ENCODE peak calls at places on chromosomes 12 and 14, in four cellular contexts. One of them, this sample, is unnamed.

GRCh38 chr12:93884794-93885460 is 207.8 kb downstream of the CRADD start:
- DNase-seq in amygdala: no peak
- DNase-seq in activated naive CD8-positive, alpha-beta T cell treated with anti-CD3 and anti-CD28 coated beads, Interleukin-2, amount 50 U/mL, for 24 hours: no peak
- DNase-seq in left cardiac atrium: no peak
- DNase-seq in this sample: no peak

GRCh38 chr12:116201908-116202307 is 75.6 kb downstream of the MED13L start:
- DNase-seq in amygdala: no peak
- DNase-seq in activated naive CD8-positive, alpha-beta T cell treated with anti-CD3 and anti-CD28 coated beads, Interleukin-2, amount 50 U/mL, for 24 hours: no peak
- DNase-seq in left cardiac atrium: no peak
- DNase-seq in this sample: no peak

GRCh38 chr14:98900721-98901272 is 371.2 kb downstream of the BCL11B start:
- DNase-seq in amygdala: no peak
- DNase-seq in activated naive CD8-positive, alpha-beta T cell treated with anti-CD3 and anti-CD28 coated beads, Interleukin-2, amount 50 U/mL, for 24 hours: no peak
- DNase-seq in left cardiac atrium: no peak
- DNase-seq in this sample: no peak

GRCh38 chr12:47837190-47838171 is 17.8 kb upstream of the HDAC7 start:
- DNase-seq in amygdala: no peak
- DNase-seq in activated naive CD8-positive, alpha-beta T cell treated with anti-CD3 and anti-CD28 coated beads, Interleukin-2, amount 50 U/mL, for 24 hours: peak
- DNase-seq in left cardiac atrium: peak
- DNase-seq in this sample: peak

GRCh38 chr14:104440297-104440956 is 139.1 kb upstream of the C14orf180 start:
- DNase-seq in amygdala: no peak
- DNase-seq in activated naive CD8-positive, alpha-beta T cell treated with anti-CD3 and anti-CD28 coated beads, Interleukin-2, amount 50 U/mL, for 24 hours: no peak
- DNase-seq in left cardiac atrium: no peak
- DNase-seq in this sample: no peak

GRCh38 chr12:132061641-132062430 is 82.3 kb downstream of the DDX51 start:
- DNase-seq in amygdala: no peak
- DNase-seq in activated naive CD8-positive, alpha-beta T cell treated with anti-CD3 and anti-CD28 coated beads, Interleukin-2, amount 50 U/mL, for 24 hours: no peak
- DNase-seq in left cardiac atrium: no peak
- DNase-seq in this sample: no peak

GRCh38 chr14:47857646-47858045 is 182.2 kb upstream of the MDGA2 start:
- DNase-seq in amygdala: no peak
- DNase-seq in activated naive CD8-positive, alpha-beta T cell treated with anti-CD3 and anti-CD28 coated beads, Interleukin-2, amount 50 U/mL, for 24 hours: no peak
- DNase-seq in left cardiac atrium: no peak
- DNase-seq in this sample: no peak

GRCh38 chr14:80845877-80846276 is 95.7 kb downstream of the CEP128 start:
- DNase-seq in amygdala: no peak
- DNase-seq in activated naive CD8-positive, alpha-beta T cell treated with anti-CD3 and anti-CD28 coated beads, Interleukin-2, amount 50 U/mL, for 24 hours: no peak
- DNase-seq in left cardiac atrium: no peak
- DNase-seq in this sample: no peak

GRCh38 chr14:103123634-103124500 is 606 bp downstream of the TNFAIP2 start:
- DNase-seq in amygdala: no peak
- DNase-seq in activated naive CD8-positive, alpha-beta T cell treated with anti-CD3 and anti-CD28 coated beads, Interleukin-2, amount 50 U/mL, for 24 hours: no peak
- DNase-seq in left cardiac atrium: peak
- DNase-seq in this sample: peak

GRCh38 chr12:6532927-6533652 is 1.2 kb upstream of the GAPDH start:
- DNase-seq in amygdala: peak
- DNase-seq in activated naive CD8-positive, alpha-beta T cell treated with anti-CD3 and anti-CD28 coated beads, Interleukin-2, amount 50 U/mL, for 24 hours: peak
- DNase-seq in left cardiac atrium: peak
- DNase-seq in this sample: peak

GRCh38 chr12:15522574-15523187 is 200.4 kb downstream of the PTPRO start:
- DNase-seq in amygdala: no peak
- DNase-seq in activated naive CD8-positive, alpha-beta T cell treated with anti-CD3 and anti-CD28 coated beads, Interleukin-2, amount 50 U/mL, for 24 hours: no peak
- DNase-seq in left cardiac atrium: no peak
- DNase-seq in this sample: no peak

GRCh38 chr14:68784995-68785816 is 7.7 kb downstream of the ZFP36L1 start:
- DNase-seq in amygdala: no peak
- DNase-seq in activated naive CD8-positive, alpha-beta T cell treated with anti-CD3 and anti-CD28 coated beads, Interleukin-2, amount 50 U/mL, for 24 hours: no peak
- DNase-seq in left cardiac atrium: no peak
- DNase-seq in this sample: no peak

GRCh38 chr14:68760771-68761170 is 32.1 kb downstream of the ZFP36L1 start:
- DNase-seq in amygdala: no peak
- DNase-seq in activated naive CD8-positive, alpha-beta T cell treated with anti-CD3 and anti-CD28 coated beads, Interleukin-2, amount 50 U/mL, for 24 hours: no peak
- DNase-seq in left cardiac atrium: no peak
- DNase-seq in this sample: no peak

GRCh38 chr12:50086148-50086547 is 1.0 kb downstream of the SMARCD1 start:
- DNase-seq in amygdala: no peak
- DNase-seq in activated naive CD8-positive, alpha-beta T cell treated with anti-CD3 and anti-CD28 coated beads, Interleukin-2, amount 50 U/mL, for 24 hours: no peak
- DNase-seq in left cardiac atrium: no peak
- DNase-seq in this sample: no peak

GRCh38 chr14:104035300-104035699 is 50.2 kb upstream of the ASPG start:
- DNase-seq in amygdala: no peak
- DNase-seq in activated naive CD8-positive, alpha-beta T cell treated with anti-CD3 and anti-CD28 coated beads, Interleukin-2, amount 50 U/mL, for 24 hours: no peak
- DNase-seq in left cardiac atrium: no peak
- DNase-seq in this sample: no peak

GRCh38 chr12:18457362-18457761 is 196.0 kb downstream of the PIK3C2G start:
- DNase-seq in amygdala: no peak
- DNase-seq in activated naive CD8-positive, alpha-beta T cell treated with anti-CD3 and anti-CD28 coated beads, Interleukin-2, amount 50 U/mL, for 24 hours: no peak
- DNase-seq in left cardiac atrium: no peak
- DNase-seq in this sample: no peak

GRCh38 chr14:105495101-105495989 is 4.3 kb downstream of the TEDC1 start:
- DNase-seq in amygdala: no peak
- DNase-seq in activated naive CD8-positive, alpha-beta T cell treated with anti-CD3 and anti-CD28 coated beads, Interleukin-2, amount 50 U/mL, for 24 hours: no peak
- DNase-seq in left cardiac atrium: peak
- DNase-seq in this sample: peak

GRCh38 chr12:23376238-23376637 is 573.2 kb downstream of the SOX5 start:
- DNase-seq in amygdala: no peak
- DNase-seq in activated naive CD8-positive, alpha-beta T cell treated with anti-CD3 and anti-CD28 coated beads, Interleukin-2, amount 50 U/mL, for 24 hours: no peak
- DNase-seq in left cardiac atrium: no peak
- DNase-seq in this sample: no peak

GRCh38 chr12:94618995-94619695 is 31.2 kb downstream of the TMCC3 start:
- DNase-seq in amygdala: no peak
- DNase-seq in activated naive CD8-positive, alpha-beta T cell treated with anti-CD3 and anti-CD28 coated beads, Interleukin-2, amount 50 U/mL, for 24 hours: no peak
- DNase-seq in left cardiac atrium: no peak
- DNase-seq in this sample: no peak

GRCh38 chr12:94622475-94622874 is 27.9 kb downstream of the TMCC3 start:
- DNase-seq in amygdala: no peak
- DNase-seq in activated naive CD8-positive, alpha-beta T cell treated with anti-CD3 and anti-CD28 coated beads, Interleukin-2, amount 50 U/mL, for 24 hours: no peak
- DNase-seq in left cardiac atrium: no peak
- DNase-seq in this sample: no peak

GRCh38 chr12:70691018-70691672 is 53.9 kb upstream of the PTPRB start:
- DNase-seq in amygdala: no peak
- DNase-seq in activated naive CD8-positive, alpha-beta T cell treated with anti-CD3 and anti-CD28 coated beads, Interleukin-2, amount 50 U/mL, for 24 hours: no peak
- DNase-seq in left cardiac atrium: no peak
- DNase-seq in this sample: no peak

GRCh38 chr14:104384776-104385071 is 194.8 kb upstream of the C14orf180 start:
- DNase-seq in amygdala: no peak
- DNase-seq in activated naive CD8-positive, alpha-beta T cell treated with anti-CD3 and anti-CD28 coated beads, Interleukin-2, amount 50 U/mL, for 24 hours: no peak
- DNase-seq in left cardiac atrium: no peak
- DNase-seq in this sample: peak

GRCh38 chr12:53232641-53233538 is 881 bp upstream of the RARG start:
- DNase-seq in amygdala: no peak
- DNase-seq in activated naive CD8-positive, alpha-beta T cell treated with anti-CD3 and anti-CD28 coated beads, Interleukin-2, amount 50 U/mL, for 24 hours: no peak
- DNase-seq in left cardiac atrium: peak
- DNase-seq in this sample: no peak

GRCh38 chr14:61525293-61526011 is 169.9 kb upstream of the HIF1A start:
- DNase-seq in amygdala: no peak
- DNase-seq in activated naive CD8-positive, alpha-beta T cell treated with anti-CD3 and anti-CD28 coated beads, Interleukin-2, amount 50 U/mL, for 24 hours: peak
- DNase-seq in left cardiac atrium: peak
- DNase-seq in this sample: peak

GRCh38 chr12:23831739-23832138 is 117.7 kb downstream of the SOX5 start:
- DNase-seq in amygdala: no peak
- DNase-seq in activated naive CD8-positive, alpha-beta T cell treated with anti-CD3 and anti-CD28 coated beads, Interleukin-2, amount 50 U/mL, for 24 hours: no peak
- DNase-seq in left cardiac atrium: no peak
- DNase-seq in this sample: no peak

GRCh38 chr12:126874427-126875026 is 1392.4 kb upstream of the TMEM132C start:
- DNase-seq in amygdala: peak
- DNase-seq in activated naive CD8-positive, alpha-beta T cell treated with anti-CD3 and anti-CD28 coated beads, Interleukin-2, amount 50 U/mL, for 24 hours: peak
- DNase-seq in left cardiac atrium: peak
- DNase-seq in this sample: peak

GRCh38 chr14:104283197-104284106 is 145.1 kb downstream of the KIF26A start:
- DNase-seq in amygdala: no peak
- DNase-seq in activated naive CD8-positive, alpha-beta T cell treated with anti-CD3 and anti-CD28 coated beads, Interleukin-2, amount 50 U/mL, for 24 hours: no peak
- DNase-seq in left cardiac atrium: peak
- DNase-seq in this sample: peak

GRCh38 chr12:120139958-120140357 is 23.4 kb upstream of the RAB35 start:
- DNase-seq in amygdala: no peak
- DNase-seq in activated naive CD8-positive, alpha-beta T cell treated with anti-CD3 and anti-CD28 coated beads, Interleukin-2, amount 50 U/mL, for 24 hours: no peak
- DNase-seq in left cardiac atrium: no peak
- DNase-seq in this sample: no peak

GRCh38 chr12:52081263-52081733 is 1.8 kb downstream of the SMIM41 start:
- DNase-seq in amygdala: no peak
- DNase-seq in activated naive CD8-positive, alpha-beta T cell treated with anti-CD3 and anti-CD28 coated beads, Interleukin-2, amount 50 U/mL, for 24 hours: peak
- DNase-seq in left cardiac atrium: no peak
- DNase-seq in this sample: no peak

GRCh38 chr14:96589577-96589976 is 87.4 kb downstream of the PAPOLA start:
- DNase-seq in amygdala: no peak
- DNase-seq in activated naive CD8-positive, alpha-beta T cell treated with anti-CD3 and anti-CD28 coated beads, Interleukin-2, amount 50 U/mL, for 24 hours: no peak
- DNase-seq in left cardiac atrium: no peak
- DNase-seq in this sample: peak

GRCh38 chr14:59464651-59465569 is at the start of gene GPR135:
- DNase-seq in amygdala: peak
- DNase-seq in activated naive CD8-positive, alpha-beta T cell treated with anti-CD3 and anti-CD28 coated beads, Interleukin-2, amount 50 U/mL, for 24 hours: peak
- DNase-seq in left cardiac atrium: peak
- DNase-seq in this sample: peak

GRCh38 chr14:36675581-36675980 is 13.9 kb downstream of the PAX9 start:
- DNase-seq in amygdala: no peak
- DNase-seq in activated naive CD8-positive, alpha-beta T cell treated with anti-CD3 and anti-CD28 coated beads, Interleukin-2, amount 50 U/mL, for 24 hours: no peak
- DNase-seq in left cardiac atrium: no peak
- DNase-seq in this sample: no peak

GRCh38 chr12:116591608-116592115 is 32.5 kb downstream of the MAP1LC3B2 start:
- DNase-seq in amygdala: no peak
- DNase-seq in activated naive CD8-positive, alpha-beta T cell treated with anti-CD3 and anti-CD28 coated beads, Interleukin-2, amount 50 U/mL, for 24 hours: no peak
- DNase-seq in left cardiac atrium: no peak
- DNase-seq in this sample: no peak

GRCh38 chr14:71004481-71004880 is 97.2 kb downstream of the PCNX1 start:
- DNase-seq in amygdala: no peak
- DNase-seq in activated naive CD8-positive, alpha-beta T cell treated with anti-CD3 and anti-CD28 coated beads, Interleukin-2, amount 50 U/mL, for 24 hours: no peak
- DNase-seq in left cardiac atrium: no peak
- DNase-seq in this sample: no peak

GRCh38 chr12:82937151-82937550 is 250.4 kb downstream of the TMTC2 start:
- DNase-seq in amygdala: no peak
- DNase-seq in activated naive CD8-positive, alpha-beta T cell treated with anti-CD3 and anti-CD28 coated beads, Interleukin-2, amount 50 U/mL, for 24 hours: no peak
- DNase-seq in left cardiac atrium: no peak
- DNase-seq in this sample: no peak

This sample was measured in sciatic nerve.